ENCODE peak calls at places on chromosomes 5 and 9, in four cellular contexts. Y is AG04449; I is CD8-positive, alpha-beta T cell; Z is choroid plexus epithelial cell. X is an unnamed sample.
A peak's percentile ranks its signal among the peaks of the same experiment; 100 is the strongest.

GRCh38 chr5:138552700-138553099 is 9.7 kb upstream of the ETF1 start:
- DNase-seq in Y (no peak), I (no peak), Z (no peak), X (no peak)

GRCh38 chr9:100379862-100380261 is 27.1 kb upstream of the TEX10 start:
- DNase-seq in Y (peak; percentile 53), I (no peak), Z (peak; percentile 93), X (peak; percentile 89)

GRCh38 chr5:198941-199820 is 7.9 kb downstream of the LRRC14B start:
- DNase-seq in Y (no peak), I (no peak), Z (no peak), X (no peak)

GRCh38 chr5:36441215-36441614 is 139.5 kb upstream of the RANBP3L start:
- DNase-seq in Y (no peak), I (no peak), Z (no peak), X (no peak)

GRCh38 chr5:156815988-156816599 is 34.0 kb upstream of the PPP1R2B start:
- DNase-seq in Y (no peak), I (no peak), Z (peak; percentile 9), X (peak; percentile 51)

GRCh38 chr5:68319316-68320093 is 103.9 kb downstream of the PIK3R1 start:
- DNase-seq in Y (no peak), I (no peak), Z (peak; percentile 76), X (peak; percentile 57)

GRCh38 chr9:84750152-84750865 is 80.8 kb downstream of the NTRK2 start:
- DNase-seq in Y (no peak), I (no peak), Z (no peak), X (no peak)

GRCh38 chr9:124788542-124789217 is 11.7 kb downstream of the OLFML2A start:
- DNase-seq in Y (no peak), I (no peak), Z (no peak), X (no peak)

GRCh38 chr9:76718166-76718565 is 46.1 kb upstream of the PCA3 start:
- DNase-seq in Y (no peak), I (no peak), Z (no peak), X (no peak)

GRCh38 chr5:14667290-14667689 is 2.8 kb downstream of the OTULIN start:
- DNase-seq in Y (no peak), I (no peak), Z (no peak), X (no peak)
- H3K4me3 ChIP-seq in Y (no peak overlapping the region), I (peak overlapping the region; percentile 17), Z (no peak overlapping the region), X (no peak overlapping the region)

DNA sequence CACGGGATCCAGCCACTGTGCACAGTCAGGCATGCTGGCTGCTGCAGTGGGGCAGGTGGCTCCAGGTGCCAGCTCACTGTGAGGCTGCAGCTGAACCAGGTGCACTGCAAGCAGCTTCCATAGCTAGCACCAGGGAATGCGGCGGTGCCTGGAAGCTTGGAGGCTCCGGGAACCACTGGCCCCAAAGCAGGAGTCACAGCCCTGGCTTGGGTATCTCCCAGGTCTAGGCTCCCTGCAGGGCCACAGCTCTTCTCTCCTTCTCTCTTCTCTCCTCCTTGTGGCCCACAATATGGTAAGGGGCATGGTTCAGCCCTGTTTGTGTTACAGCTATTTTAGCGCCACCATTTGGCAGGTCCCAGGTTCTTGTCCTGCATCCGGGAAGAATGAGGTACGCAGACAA is 6.7 kb upstream of the MTMR12 start:
- DNase-seq in Y (no peak), I (no peak), Z (no peak), X (no peak)
- TF ChIP-seq CTCF in Y (no peak), I (no peak), Z (no peak), X (no peak)

GRCh38 chr9:129746092-129746760 is 6.6 kb downstream of the PTGES start:
- DNase-seq in Y (no peak), I (no peak), Z (peak; percentile 77), X (no peak)

GRCh38 chr9:129740666-129741464 is 12.0 kb downstream of the PTGES start:
- DNase-seq in Y (no peak), I (no peak), Z (no peak), X (no peak)

GRCh38 chr9:129748249-129748648 is 4.6 kb downstream of the PTGES start:
- DNase-seq in Y (no peak), I (no peak), Z (peak; percentile 44), X (no peak)

GRCh38 chr9:129749575-129749974 is 3.3 kb downstream of the PTGES start:
- DNase-seq in Y (no peak), I (no peak), Z (no peak), X (no peak)

GRCh38 chr9:129745186-129745585 is 7.7 kb downstream of the PTGES start:
- DNase-seq in Y (no peak), I (no peak), Z (no peak), X (no peak)
- H3K4me3 ChIP-seq in Y (no peak overlapping the region), I (no peak overlapping the region), Z (no peak overlapping the region), X (no peak overlapping the region)

DNA sequence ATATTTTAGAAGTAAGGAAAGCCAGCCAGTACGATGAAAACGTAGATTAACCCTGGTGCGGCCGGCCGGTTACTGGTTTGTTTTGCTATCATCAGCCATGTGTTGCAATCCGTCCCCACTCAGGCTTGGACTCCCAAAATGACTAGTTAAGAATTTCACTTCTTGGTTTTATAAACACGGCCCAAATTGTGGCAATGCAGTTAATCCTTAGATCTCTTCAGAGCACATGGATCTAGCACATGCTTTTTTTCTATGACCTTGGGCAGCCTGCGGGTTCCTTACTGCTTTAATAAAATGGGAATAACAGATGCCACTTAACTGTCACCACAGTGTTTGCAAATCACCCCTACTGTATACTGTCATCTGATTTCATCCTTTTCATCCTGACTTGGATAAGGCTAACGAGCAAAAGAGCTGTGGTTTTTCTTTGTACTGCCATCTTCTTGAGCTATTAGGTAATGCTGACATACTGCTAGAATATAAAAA is 1.5 kb downstream of the NDFIP1 start:
- DNase-seq in Y (no peak), I (no peak), Z (peak; percentile 41), X (peak; percentile 52)
- TF ChIP-seq CTCF in Y (no peak), I (no peak), Z (peak; percentile 21), X (peak; percentile 23)

DNA sequence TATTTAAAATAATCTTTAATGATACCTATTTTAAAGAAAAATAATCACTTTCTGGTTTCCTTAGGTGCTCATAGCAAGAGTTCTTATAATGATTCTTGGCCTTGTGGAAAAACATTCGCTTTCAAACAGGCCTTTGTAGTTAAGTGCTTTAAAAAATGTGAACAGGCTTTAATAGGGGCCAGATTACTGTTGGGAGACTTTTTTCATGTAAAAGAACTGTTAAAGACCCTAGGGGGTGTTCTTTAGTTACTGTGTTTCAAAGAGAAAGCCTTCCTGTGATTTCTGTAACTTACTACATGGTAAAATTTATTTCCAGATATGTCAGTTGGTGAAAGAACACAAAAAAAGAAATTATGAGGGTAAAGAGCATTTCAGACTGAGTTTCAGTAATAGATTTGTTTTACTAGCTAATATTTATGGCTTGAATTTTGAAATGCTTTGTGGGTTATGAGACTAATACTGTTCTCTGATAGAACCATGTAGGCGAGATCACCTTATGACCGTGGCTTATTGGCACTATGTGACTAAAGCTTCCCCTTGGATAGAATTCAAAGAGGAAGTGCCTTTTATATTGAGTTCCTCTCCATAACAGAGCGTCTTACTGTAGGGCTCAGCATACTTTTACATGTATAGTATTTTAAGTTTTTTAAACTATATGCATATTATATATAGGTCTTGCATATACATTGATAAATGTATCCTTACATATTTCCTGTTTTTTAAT is 70.8 kb downstream of the CSNK1G3 start:
- DNase-seq in Y (no peak), I (no peak), Z (peak; percentile 16), X (no peak)
- H3K4me3 ChIP-seq in Y (no peak overlapping the region), I (no peak overlapping the region), Z (no peak overlapping the region), X (no peak overlapping the region)

DNA sequence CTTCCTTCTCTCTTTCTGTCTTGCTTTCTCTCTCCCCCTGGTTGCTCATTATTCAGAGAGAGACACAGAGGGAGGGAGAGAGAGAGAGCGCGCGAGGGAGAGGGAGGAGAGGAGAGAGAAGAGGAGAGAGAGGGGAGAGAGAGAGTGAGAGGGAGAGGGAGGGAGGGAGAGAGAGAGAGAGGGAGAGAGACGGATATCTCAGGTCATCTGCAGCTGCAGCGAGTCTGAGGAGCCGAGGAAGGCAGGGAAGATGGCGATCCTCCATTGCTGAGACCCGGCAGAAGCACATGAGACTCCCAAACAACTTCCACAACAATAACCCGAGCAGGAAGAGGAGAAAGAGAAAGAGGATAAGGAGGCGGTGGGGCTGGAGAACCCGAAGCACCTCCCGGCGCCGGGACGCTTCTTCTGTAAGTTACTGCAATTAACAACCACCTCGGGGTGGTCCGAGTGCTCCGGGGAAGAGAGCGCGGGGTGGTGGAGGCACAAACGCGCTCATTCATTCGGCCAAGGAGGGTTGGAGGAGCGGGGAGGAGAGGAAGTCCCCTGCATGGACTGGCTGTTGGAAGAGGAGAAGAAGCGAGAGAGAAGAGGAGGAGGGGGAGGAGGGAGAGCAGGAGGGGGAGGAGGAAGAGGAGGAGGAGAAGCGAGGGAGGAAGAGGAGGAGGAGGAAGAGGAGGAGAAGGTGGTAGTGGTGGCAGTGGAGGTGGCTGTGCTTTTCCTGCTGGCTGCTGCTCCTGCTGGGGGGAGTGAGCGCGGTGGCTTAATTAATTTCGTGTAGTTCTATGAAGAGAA is at the start of gene ZNF462:
- DNase-seq in Y (no peak), I (no peak), Z (peak; percentile 84), X (peak; percentile 75)
- TF ChIP-seq CTCF in Y (no peak), I (no peak), Z (no peak), X (no peak)

X was measured in AG10803.